ENCODE peak calls at places on chromosomes 4 and X, in six cellular contexts. Y, G, F, T, Z and R are unnamed samples.

GRCh38 chr4:126071346-126072333 is 756.9 kb downstream of the FAT4 start:
- DNase-seq in Y (no peak), G (no peak), F (peak), T (no peak), Z (no peak), R (peak)

GRCh38 chrX:121902463-121902862 is 855.1 kb downstream of the GLUD2 start:
- DNase-seq in Y (no peak), G (no peak), F (no peak), T (peak), Z (no peak), R (no peak)

GRCh38 chrX:150060406-150060805 is 122.1 kb upstream of the EOLA2 start:
- DNase-seq in Y (no peak), G (no peak), F (no peak), T (no peak), Z (no peak), R (no peak)

GRCh38 chr4:14752341-14753046 is 249.8 kb upstream of the CPEB2 start:
- DNase-seq in Y (no peak), G (no peak), F (no peak), T (no peak), Z (no peak), R (no peak)

GRCh38 chr4:168531305-168531704 is 34.5 kb downstream of the PALLD start:
- DNase-seq in Y (no peak), G (no peak), F (no peak), T (no peak), Z (no peak), R (no peak)

GRCh38 chrX:65668362-65669310 is 1.2 kb downstream of the MSN start:
- DNase-seq in Y (peak), G (peak), F (peak), T (no peak), Z (peak), R (no peak)

GRCh38 chr4:143617994-143618679 is 82.3 kb downstream of the FREM3 start:
- DNase-seq in Y (no peak), G (no peak), F (no peak), T (no peak), Z (no peak), R (no peak)

GRCh38 chrX:153880440-153880815 is 5.5 kb downstream of the L1CAM start:
- DNase-seq in Y (no peak), G (no peak), F (no peak), T (no peak), Z (no peak), R (no peak)

GRCh38 chrX:1468250-1468772 is 15.6 kb upstream of the ASMTL start:
- DNase-seq in Y (peak), G (peak), F (no peak), T (peak), Z (peak), R (no peak)

GRCh38 chrX:87710580-87710979 is 193.0 kb downstream of the KLHL4 start:
- DNase-seq in Y (no peak), G (no peak), F (no peak), T (no peak), Z (no peak), R (no peak)

GRCh38 chrX:727738-728621 is 97.4 kb downstream of the SHOX start:
- DNase-seq in Y (no peak), G (no peak), F (no peak), T (no peak), Z (no peak), R (no peak)